ENCODE peak calls at places on chromosome 1, in five cellular contexts. One of them, this sample, is unnamed.

GRCh38 chr1:201608635-201609395 is 69.9 kb downstream of the NAV1 start:
- DNase-seq in Daoy: peak
- DNase-seq in NCI-H1092: no peak
- DNase-seq in uterus: no peak
- DNase-seq in AG04450: no peak
- DNase-seq in this sample: peak

GRCh38 chr1:67652800-67653199 is 32.2 kb upstream of the GADD45A start:
- DNase-seq in uterus: peak
- DNase-seq in AG04450: peak
- DNase-seq in NCI-H1092: no peak
- DNase-seq in Daoy: peak
- DNase-seq in this sample: peak

GRCh38 chr1:2867861-2868260 is 66.4 kb upstream of the TTC34 start:
- DNase-seq in AG04450: no peak
- DNase-seq in Daoy: no peak
- DNase-seq in uterus: no peak
- DNase-seq in NCI-H1092: no peak
- DNase-seq in this sample: no peak

GRCh38 chr1:243903904-243904303 is 53.9 kb upstream of the AKT3 start:
- DNase-seq in AG04450: no peak
- DNase-seq in uterus: no peak
- DNase-seq in NCI-H1092: no peak
- DNase-seq in Daoy: no peak
- DNase-seq in this sample: peak

GRCh38 chr1:92186081-92186480 is 31.6 kb upstream of the C1orf146 start:
- DNase-seq in uterus: no peak
- DNase-seq in AG04450: no peak
- DNase-seq in Daoy: no peak
- DNase-seq in NCI-H1092: no peak
- DNase-seq in this sample: no peak

GRCh38 chr1:7436056-7437005 is 334.8 kb upstream of the VAMP3 start:
- DNase-seq in Daoy: no peak
- DNase-seq in uterus: no peak
- DNase-seq in AG04450: no peak
- DNase-seq in NCI-H1092: no peak
- DNase-seq in this sample: no peak

GRCh38 chr1:208531003-208531750 is 287.0 kb upstream of the PLXNA2 start:
- DNase-seq in uterus: no peak
- DNase-seq in NCI-H1092: no peak
- DNase-seq in AG04450: no peak
- DNase-seq in Daoy: no peak
- DNase-seq in this sample: no peak

GRCh38 chr1:16349847-16350406 is 2.4 kb downstream of the FBXO42 start:
- DNase-seq in uterus: no peak
- DNase-seq in AG04450: no peak
- DNase-seq in NCI-H1092: no peak
- DNase-seq in Daoy: no peak
- DNase-seq in this sample: no peak